ENCODE peak calls at places on chromosomes 3 and 15, in seven cellular contexts. O, E, V, K, F, M and Z are unnamed samples.

GRCh38 chr3:165903885-165904284 is 66.7 kb upstream of the BCHE start:
- DNase-seq in K (no peak), F (no peak), M (no peak), O (no peak), E (peak; percentile 0), V (no peak), Z (no peak)

GRCh38 chr15:66907826-66908502 is 157.4 kb upstream of the SMAD3 start:
- DNase-seq in K (peak; percentile 56), F (no peak), M (no peak), O (peak; percentile 37), E (no peak), V (no peak), Z (peak; percentile 39)

GRCh38 chr15:67100808-67101581 is 35.6 kb downstream of the SMAD3 start:
- DNase-seq in M (no peak), O (no peak), V (no peak), F (no peak), E (no peak), K (no peak), Z (peak; percentile 82)

GRCh38 chr3:47732143-47732542 is 49.5 kb downstream of the SMARCC1 start:
- DNase-seq in V (no peak), M (no peak), F (no peak), O (no peak), K (no peak), E (no peak), Z (no peak)

GRCh38 chr3:78112266-78112665 is 1072.4 kb downstream of the ROBO2 start:
- DNase-seq in O (peak; percentile 47), K (no peak), E (no peak), V (no peak), M (no peak), F (no peak), Z (no peak)

GRCh38 chr15:85312925-85313324 is 67.5 kb upstream of the AKAP13 start:
- DNase-seq in V (no peak), M (no peak), O (peak; percentile 53), K (peak; percentile 41), E (no peak), F (no peak), Z (no peak)

GRCh38 chr3:158725348-158725966 is 6.8 kb downstream of the RARRES1 start:
- DNase-seq in O (peak; percentile 100), F (no peak), M (no peak), E (peak; percentile 83), V (no peak), K (peak; percentile 43), Z (no peak)

GRCh38 chr3:161069441-161070251 is 35.5 kb downstream of the B3GALNT1 start:
- DNase-seq in M (no peak), K (no peak), E (peak; percentile 9), O (peak; percentile 46), F (no peak), V (no peak), Z (peak; percentile 94)

GRCh38 chr15:52247481-52247880 is 48.1 kb downstream of the MYO5C start:
- DNase-seq in E (no peak), O (no peak), F (no peak), K (no peak), M (no peak), V (no peak), Z (no peak)

GRCh38 chr3:52087728-52088127 is 31.4 kb upstream of the DUSP7 start:
- DNase-seq in M (no peak), O (no peak), K (no peak), V (no peak), F (no peak), E (no peak), Z (no peak)

GRCh38 chr3:52085883-52086282 is 29.5 kb upstream of the DUSP7 start:
- DNase-seq in E (no peak), F (no peak), O (no peak), M (no peak), V (no peak), K (no peak), Z (no peak)

GRCh38 chr3:52086461-52086860 is 30.1 kb upstream of the DUSP7 start:
- DNase-seq in K (no peak), F (no peak), O (no peak), E (no peak), V (no peak), M (no peak), Z (no peak)

GRCh38 chr3:52088445-52089367 is 32.3 kb upstream of the DUSP7 start:
- DNase-seq in M (peak; percentile 51), F (peak; percentile 47), E (no peak), O (peak; percentile 88), V (no peak), K (peak; percentile 22), Z (no peak)

DNA sequence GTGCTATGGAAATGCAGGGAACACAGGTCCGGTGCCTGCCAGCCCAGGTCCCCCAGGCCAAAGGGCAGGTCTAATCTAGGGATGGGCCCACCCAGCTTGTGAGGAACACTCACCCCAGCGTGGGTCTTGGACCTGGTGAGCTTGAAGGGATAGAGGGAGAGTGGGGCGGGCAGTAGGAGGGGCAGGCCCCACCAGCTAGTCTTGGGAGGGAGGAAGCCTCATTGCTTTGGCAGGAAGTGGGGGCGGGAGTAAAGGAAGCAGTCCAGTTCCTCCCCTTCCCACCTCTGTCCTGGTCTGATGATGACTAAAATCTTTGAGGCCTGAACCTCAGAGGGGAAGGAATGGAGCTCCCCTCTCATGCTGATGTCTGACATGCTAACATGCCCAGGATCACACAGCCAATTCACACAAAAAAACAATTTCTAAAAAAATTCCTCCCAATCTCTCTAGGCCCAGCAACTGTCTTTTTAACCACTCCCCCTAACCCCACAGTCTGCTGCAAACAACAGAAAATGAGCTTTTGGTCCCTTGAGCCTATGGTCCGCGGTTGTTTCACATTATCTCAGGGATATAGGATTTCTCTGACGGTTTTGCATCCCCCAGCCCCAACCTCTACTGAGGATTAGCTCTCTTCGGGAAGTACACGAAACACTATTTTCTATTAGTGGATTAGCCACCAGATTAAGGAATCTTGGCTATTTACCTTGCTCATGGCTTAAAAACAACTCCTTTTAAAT is 30.7 kb upstream of the DUSP7 start:
- DNase-seq in K (no peak), V (no peak), F (no peak), E (no peak), M (no peak), O (peak; percentile 56), Z (no peak)
- TF ChIP-seq RFX5 in K (no peak), V (no peak), F (no peak), E (no peak), M (no peak), O (no peak), Z (no peak)

GRCh38 chr3:123198352-123198751 is 3.4 kb upstream of the SEC22A start:
- DNase-seq in M (no peak), O (no peak), V (no peak), F (no peak), K (no peak), E (no peak), Z (no peak)

GRCh38 chr3:123193448-123194101 is 8.2 kb upstream of the SEC22A start:
- DNase-seq in F (no peak), K (no peak), V (no peak), E (no peak), M (no peak), O (no peak), Z (no peak)

GRCh38 chr3:123194552-123194951 is 7.2 kb upstream of the SEC22A start:
- DNase-seq in V (peak; percentile 74), K (peak; percentile 38), E (peak; percentile 54), M (peak; percentile 26), F (peak; percentile 52), O (peak; percentile 19), Z (no peak)
- TF ChIP-seq RFX5 in V (no peak), K (no peak), E (no peak), M (no peak), F (no peak), O (no peak), Z (no peak)

DNA sequence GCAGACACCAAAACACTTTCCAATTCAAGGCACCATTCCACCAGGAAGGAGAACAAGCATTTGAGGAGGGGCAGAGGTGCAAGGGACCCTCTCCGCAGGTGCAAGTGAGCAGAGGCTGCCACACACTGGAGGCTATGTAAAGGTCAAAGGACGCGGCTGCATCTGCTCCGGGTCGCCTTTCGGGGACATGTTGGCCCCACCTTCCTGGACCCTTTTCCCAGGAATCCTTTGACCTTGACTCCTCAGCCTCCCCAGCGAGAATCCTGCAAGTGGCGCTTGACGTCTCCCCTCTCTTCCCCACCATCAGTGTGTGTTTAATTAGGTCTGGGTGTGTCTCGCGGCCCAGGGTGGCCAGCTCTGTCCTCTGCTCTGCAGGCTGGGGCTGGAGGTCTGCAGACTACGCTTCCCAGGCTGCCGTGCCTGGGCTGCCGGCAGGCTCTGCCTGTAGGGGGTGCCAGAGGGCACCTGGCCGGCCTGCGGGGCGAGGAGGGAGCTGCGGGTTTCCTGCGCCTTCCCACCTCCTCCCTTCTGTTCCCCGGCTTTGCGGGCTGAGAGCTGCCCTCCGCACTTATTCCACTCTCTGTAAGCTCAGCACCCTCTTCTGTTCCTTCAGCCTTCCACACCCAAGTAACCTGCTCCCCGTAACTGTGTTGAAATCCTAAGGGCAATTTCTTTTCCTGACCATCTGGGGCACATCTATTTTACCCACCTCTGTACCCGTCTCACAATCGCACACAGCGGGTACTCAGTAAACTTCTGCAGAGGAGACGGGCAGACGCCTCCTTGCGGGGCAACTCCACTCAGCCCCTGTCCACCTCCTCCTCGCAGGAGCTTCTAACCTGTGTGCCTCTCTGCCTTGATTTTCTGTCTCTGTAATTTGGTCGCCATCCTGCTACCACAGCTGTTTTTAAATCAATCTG is 129.8 kb downstream of the NSMCE3 start:
- DNase-seq in F (peak; percentile 85), M (peak; percentile 93), E (peak; percentile 44), V (peak; percentile 54), O (peak; percentile 24), K (no peak), Z (no peak)
- TF ChIP-seq RFX5 in F (no peak), M (no peak), E (no peak), V (no peak), O (no peak), K (no peak), Z (no peak)

GRCh38 chr3:43857361-43858051 is 166.8 kb downstream of the ABHD5 start:
- DNase-seq in F (no peak), K (no peak), V (no peak), M (no peak), E (peak; percentile 19), O (peak; percentile 35), Z (no peak)

GRCh38 chr3:43856351-43856750 is 165.6 kb downstream of the ABHD5 start:
- DNase-seq in O (no peak), F (no peak), E (no peak), M (no peak), V (no peak), K (no peak), Z (no peak)

GRCh38 chr3:43854916-43855315 is 164.2 kb downstream of the ABHD5 start:
- DNase-seq in E (no peak), K (no peak), M (no peak), V (no peak), O (no peak), F (no peak), Z (no peak)

GRCh38 chr3:43856761-43857160 is 166.0 kb downstream of the ABHD5 start:
- DNase-seq in V (no peak), F (no peak), O (no peak), E (no peak), M (no peak), K (no peak), Z (no peak)

DNA sequence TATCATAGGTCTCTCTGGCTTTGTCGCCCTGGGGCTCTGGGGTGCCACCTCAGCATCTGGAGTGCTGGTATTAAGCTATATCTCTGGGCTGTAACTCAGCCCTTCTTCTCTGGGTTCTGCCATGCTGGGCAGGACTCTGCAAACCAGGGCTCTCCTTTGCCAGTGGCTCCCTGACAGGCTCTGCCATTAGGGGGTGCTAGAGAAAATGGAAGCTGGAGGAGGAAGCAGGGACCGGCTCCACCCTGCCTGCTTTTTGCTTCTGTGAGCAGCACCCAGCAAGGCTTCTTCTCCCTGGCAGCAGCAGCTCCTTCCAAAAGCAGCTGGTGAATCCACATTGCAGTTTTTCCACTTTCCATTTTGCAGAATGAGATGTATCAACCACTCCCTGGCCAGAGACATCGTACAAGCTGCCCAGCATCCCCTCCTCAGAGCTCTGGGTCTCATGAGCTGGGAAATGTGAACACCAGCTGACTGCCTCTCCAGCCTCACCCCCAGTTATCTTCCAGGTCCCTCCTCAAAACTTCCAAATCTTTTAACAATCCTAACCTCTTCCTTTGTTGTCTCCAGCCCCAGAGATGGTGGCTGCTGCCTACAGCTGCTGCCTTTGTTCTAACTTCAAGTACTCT is 165.0 kb downstream of the ABHD5 start:
- DNase-seq in V (no peak), F (peak; percentile 49), M (peak; percentile 58), K (peak; percentile 11), E (peak; percentile 75), O (peak; percentile 56), Z (peak; percentile 3)
- TF ChIP-seq RFX5 in V (no peak), F (no peak), M (no peak), K (no peak), E (no peak), O (no peak), Z (no peak)